ENCODE peak calls at places on chromosomes 4 and X, in six cellular contexts. J, H, C, P, T and N are unnamed samples.

GRCh38 chr4:88204882-88205281 is 46.4 kb upstream of the ABCG2 start:
- DNase-seq in J (no peak), H (no peak), C (no peak), P (no peak), T (no peak), N (no peak)

GRCh38 chr4:90616711-90617110 is 489.5 kb downstream of the CCSER1 start:
- DNase-seq in J (no peak), H (no peak), C (no peak), P (no peak), T (no peak), N (no peak)

GRCh38 chr4:89196056-89196674 is 84.8 kb downstream of the TIGD2 start:
- DNase-seq in J (no peak), H (no peak), C (no peak), P (no peak), T (no peak), N (no peak)

GRCh38 chrX:84487365-84488353 is 14.6 kb downstream of the HDX start:
- DNase-seq in J (no peak), H (no peak), C (no peak), P (no peak), T (no peak), N (no peak)

GRCh38 chr4:3193531-3194203 is 55.3 kb upstream of the MSANTD1 start:
- DNase-seq in J (no peak), H (no peak), C (no peak), P (no peak), T (no peak), N (no peak)

GRCh38 chrX:13077168-13077567 is 32.7 kb upstream of the FAM9C start:
- DNase-seq in J (no peak), H (peak), C (peak), P (no peak), T (no peak), N (no peak)

GRCh38 chr4:74426101-74426500 is 18.8 kb upstream of the AREG start:
- DNase-seq in J (no peak), H (peak), C (no peak), P (no peak), T (no peak), N (peak)

GRCh38 chr4:52243367-52243766 is 192.3 kb downstream of the SPATA18 start:
- DNase-seq in J (no peak), H (no peak), C (no peak), P (peak), T (no peak), N (no peak)

GRCh38 chr4:2811830-2812599 is 19.1 kb downstream of the SH3BP2 start:
- DNase-seq in J (peak), H (no peak), C (peak), P (peak), T (peak), N (no peak)

GRCh38 chrX:18872621-18873020 is 111.3 kb downstream of the PHKA2 start:
- DNase-seq in J (no peak), H (no peak), C (no peak), P (no peak), T (no peak), N (no peak)

GRCh38 chr4:150070464-150071170 is 7.6 kb upstream of the DCLK2 start:
- DNase-seq in J (no peak), H (no peak), C (no peak), P (no peak), T (no peak), N (no peak)

GRCh38 chrX:106780664-106781377 is 21.7 kb upstream of the TBC1D8B start:
- DNase-seq in J (no peak), H (no peak), C (no peak), P (no peak), T (peak), N (no peak)

GRCh38 chr4:104352211-104352610 is 142.5 kb downstream of the CXXC4 start:
- DNase-seq in J (no peak), H (no peak), C (no peak), P (no peak), T (peak), N (no peak)

GRCh38 chrX:65582450-65583082 is 48.0 kb upstream of the LAS1L start:
- DNase-seq in J (no peak), H (no peak), C (no peak), P (no peak), T (peak), N (no peak)

GRCh38 chrX:125998432-125998831 is 167.7 kb downstream of the DCAF12L2 start:
- DNase-seq in J (no peak), H (no peak), C (no peak), P (no peak), T (peak), N (no peak)

GRCh38 chrX:155718964-155719586 is 106.3 kb upstream of the TMLHE start:
- DNase-seq in J (no peak), H (no peak), C (no peak), P (no peak), T (no peak), N (no peak)

GRCh38 chr4:144955104-144955503 is 142.9 kb downstream of the ANAPC10 start:
- DNase-seq in J (no peak), H (no peak), C (no peak), P (no peak), T (no peak), N (no peak)

GRCh38 chr4:134470544-134470943 is 269.0 kb upstream of the PABPC4L start:
- DNase-seq in J (no peak), H (no peak), C (no peak), P (no peak), T (peak), N (no peak)

GRCh38 chrX:9899640-9900075 is 67.5 kb upstream of the CLDN34 start:
- DNase-seq in J (no peak), H (no peak), C (peak), P (no peak), T (peak), N (no peak)

GRCh38 chrX:56826020-56826419 is 97.0 kb downstream of the NBDY start:
- DNase-seq in J (no peak), H (no peak), C (no peak), P (no peak), T (no peak), N (no peak)

GRCh38 chr4:1057403-1057745 is 45.9 kb downstream of the FGFRL1 start:
- DNase-seq in J (no peak), H (no peak), C (no peak), P (no peak), T (no peak), N (no peak)

GRCh38 chr4:176981551-176981950 is 188.8 kb upstream of the VEGFC start:
- DNase-seq in J (no peak), H (no peak), C (no peak), P (no peak), T (no peak), N (no peak)

GRCh38 chr4:3880595-3881120 is 114.5 kb downstream of the ADRA2C start:
- DNase-seq in J (peak), H (no peak), C (peak), P (peak), T (peak), N (no peak)

GRCh38 chr4:15132739-15133138 is 130.5 kb downstream of the CPEB2 start:
- DNase-seq in J (no peak), H (no peak), C (no peak), P (no peak), T (peak), N (no peak)

GRCh38 chrX:44317196-44317595 is 26.3 kb downstream of the EFHC2 start:
- DNase-seq in J (no peak), H (no peak), C (no peak), P (no peak), T (no peak), N (no peak)

GRCh38 chr4:147833254-147833653 is 101.4 kb downstream of the ARHGAP10 start:
- DNase-seq in J (no peak), H (no peak), C (no peak), P (no peak), T (no peak), N (no peak)

GRCh38 chr4:148044889-148045352 is 313.0 kb downstream of the ARHGAP10 start:
- DNase-seq in J (no peak), H (no peak), C (no peak), P (no peak), T (no peak), N (no peak)

GRCh38 chrX:46628406-46629371 is 55.1 kb downstream of the CHST7 start:
- DNase-seq in J (peak), H (no peak), C (peak), P (no peak), T (no peak), N (no peak)

GRCh38 chrX:47564438-47565085 is 3.6 kb downstream of the ARAF start:
- DNase-seq in J (no peak), H (no peak), C (no peak), P (no peak), T (no peak), N (no peak)

GRCh38 chrX:153061732-153062131 is 5.5 kb downstream of the PNMA3 start:
- DNase-seq in J (no peak), H (no peak), C (no peak), P (no peak), T (no peak), N (no peak)